ENCODE peak calls at places on chromosomes 11 and 22, in four cellular contexts. J is nephron progenitor cell; Q is astrocyte of the spinal cord; V is CD8-positive, alpha-beta memory T cell. L is an unnamed sample.

GRCh38 chr11:124075492-124075840 is 34.3 kb upstream of the OR10G7 start:
- DNase-seq in J (no peak), Q (no peak), V (no peak), L (no peak)

GRCh38 chr11:44835979-44836378 is 109.2 kb downstream of the TSPAN18 start:
- DNase-seq in J (no peak), Q (no peak), V (no peak), L (no peak)

GRCh38 chr11:969651-970205 is 44.1 kb downstream of the AP2A2 start:
- DNase-seq in J (no peak), Q (no peak), V (no peak), L (no peak)

GRCh38 chr22:39282642-39283311 is 36.6 kb downstream of the RPL3 start:
- DNase-seq in J (no peak), Q (no peak), V (no peak), L (peak; percentile 32)

GRCh38 chr11:113540416-113541330 is 65.5 kb upstream of the DRD2 start:
- DNase-seq in J (no peak), Q (no peak), V (no peak), L (no peak)

GRCh38 chr11:128593281-128593680 is 5.9 kb upstream of the ETS1 start:
- DNase-seq in J (no peak), Q (peak; percentile 72), V (no peak), L (peak; percentile 92)

GRCh38 chr11:92707665-92708064 is 261.8 kb upstream of the MTNR1B start:
- DNase-seq in J (no peak), Q (no peak), V (no peak), L (peak; percentile 14)

GRCh38 chr22:30212996-30213441 is 33.5 kb downstream of the LIF start:
- DNase-seq in J (no peak), Q (no peak), V (no peak), L (no peak)

GRCh38 chr11:65849771-65850216 is 8.2 kb downstream of the CFL1 start:
- DNase-seq in J (no peak), Q (no peak), V (no peak), L (no peak)

GRCh38 chr11:117457031-117457785 is 129.6 kb downstream of the CEP164 start:
- DNase-seq in J (no peak), Q (no peak), V (no peak), L (no peak)

GRCh38 chr11:69636512-69636866 is 4.5 kb upstream of the CCND1 start:
- DNase-seq in J (peak; percentile 85), Q (peak; percentile 87), V (no peak), L (peak; percentile 92)

GRCh38 chr22:46294784-46295183 is 1.9 kb upstream of the GTSE1 start:
- DNase-seq in J (no peak), Q (no peak), V (no peak), L (no peak)

GRCh38 chr22:36773935-36774334 is 2.0 kb downstream of the IFT27 start:
- DNase-seq in J (no peak), Q (peak; percentile 19), V (no peak), L (peak; percentile 50)

GRCh38 chr11:2741377-2742131 is 41.8 kb upstream of the KCNQ1OT1 start:
- DNase-seq in J (peak; percentile 4), Q (peak; percentile 77), V (no peak), L (peak; percentile 64)

GRCh38 chr11:60952742-60953170 is 780 bp upstream of the SLC15A3 start:
- DNase-seq in J (no peak), Q (no peak), V (no peak), L (no peak)

GRCh38 chr22:37485006-37485713 is 1.0 kb downstream of the MFNG start:
- DNase-seq in J (no peak), Q (no peak), V (peak; percentile 39), L (no peak)

GRCh38 chr11:22780914-22781593 is 48.5 kb downstream of the SVIP start:
- DNase-seq in J (no peak), Q (no peak), V (no peak), L (no peak)

GRCh38 chr22:48244388-48245118 is 1482.1 kb downstream of the TBC1D22A start:
- DNase-seq in J (no peak), Q (no peak), V (no peak), L (no peak)

GRCh38 chr11:123426766-123427165 is 3.3 kb upstream of the GRAMD1B start:
- DNase-seq in J (no peak), Q (no peak), V (no peak), L (no peak)

GRCh38 chr22:19669570-19669969 is 44.7 kb upstream of the SEPTIN5 start:
- DNase-seq in J (no peak), Q (no peak), V (no peak), L (no peak)

GRCh38 chr11:24155792-24156191 is 341.1 kb upstream of the LUZP2 start:
- DNase-seq in J (peak; percentile 9), Q (no peak), V (no peak), L (peak; percentile 9)

GRCh38 chr11:95682552-95682951 is 107.0 kb downstream of the FAM76B start:
- DNase-seq in J (no peak), Q (peak; percentile 60), V (no peak), L (no peak)

GRCh38 chr11:31477528-31478255 is 31.7 kb downstream of the IMMP1L start:
- DNase-seq in J (no peak), Q (no peak), V (no peak), L (no peak)

GRCh38 chr22:25013634-25014033 is 61.1 kb downstream of the KIAA1671 start:
- DNase-seq in J (no peak), Q (no peak), V (no peak), L (no peak)

GRCh38 chr22:37662039-37662438 is 3.5 kb downstream of the PDXP start:
- DNase-seq in J (no peak), Q (no peak), V (no peak), L (no peak)

GRCh38 chr22:37742374-37743092 is 45.7 kb downstream of the TRIOBP start:
- DNase-seq in J (no peak), Q (peak; percentile 89), V (no peak), L (peak; percentile 89)

L was measured in EH.